ENCODE peak calls at places on chromosomes 2 and 18, in five cellular contexts. One of them, this sample, is unnamed.
A peak's percentile ranks its signal among the peaks of the same experiment; 100 is the strongest.

GRCh38 chr2:174124171-174124570 is 124.2 kb downstream of the OLA1 start:
- DNase-seq in activated B cell treated with CpG ODN at 0.5 μM for 24 hours: no peak
- DNase-seq in KG1: no peak
- DNase-seq in neuronal stem cell: peak; percentile 86
- DNase-seq in GM20000: no peak
- DNase-seq in this sample: no peak

GRCh38 chr2:25131253-25131566 is 37.2 kb downstream of the POMC start:
- DNase-seq in activated B cell treated with CpG ODN at 0.5 μM for 24 hours: no peak
- DNase-seq in KG1: no peak
- DNase-seq in neuronal stem cell: no peak
- DNase-seq in GM20000: no peak
- DNase-seq in this sample: no peak

GRCh38 chr2:6880200-6880733 is 2.7 kb downstream of the RSAD2 start:
- DNase-seq in activated B cell treated with CpG ODN at 0.5 μM for 24 hours: no peak
- DNase-seq in KG1: peak; percentile 55
- DNase-seq in neuronal stem cell: no peak
- DNase-seq in GM20000: no peak
- DNase-seq in this sample: peak; percentile 57

GRCh38 chr2:150888337-150888736 is 373.3 kb downstream of the RBM43 start:
- DNase-seq in activated B cell treated with CpG ODN at 0.5 μM for 24 hours: no peak
- DNase-seq in KG1: no peak
- DNase-seq in neuronal stem cell: no peak
- DNase-seq in GM20000: no peak
- DNase-seq in this sample: no peak

GRCh38 chr2:236342507-236342906 is 78.3 kb upstream of the ASB18 start:
- DNase-seq in activated B cell treated with CpG ODN at 0.5 μM for 24 hours: no peak
- DNase-seq in KG1: no peak
- DNase-seq in neuronal stem cell: no peak
- DNase-seq in GM20000: no peak
- DNase-seq in this sample: no peak

GRCh38 chr2:23384551-23385349 is at the start of gene KLHL29:
- DNase-seq in activated B cell treated with CpG ODN at 0.5 μM for 24 hours: peak; percentile 70
- DNase-seq in KG1: no peak
- DNase-seq in neuronal stem cell: no peak
- DNase-seq in GM20000: peak; percentile 98
- DNase-seq in this sample: peak; percentile 65

GRCh38 chr2:20609349-20609994 is 41.4 kb downstream of the HS1BP3 start:
- DNase-seq in activated B cell treated with CpG ODN at 0.5 μM for 24 hours: no peak
- DNase-seq in KG1: no peak
- DNase-seq in neuronal stem cell: no peak
- DNase-seq in GM20000: no peak
- DNase-seq in this sample: no peak

GRCh38 chr2:200226652-200227426 is 79.7 kb upstream of the SPATS2L start:
- DNase-seq in activated B cell treated with CpG ODN at 0.5 μM for 24 hours: no peak
- DNase-seq in KG1: no peak
- DNase-seq in neuronal stem cell: no peak
- DNase-seq in GM20000: no peak
- DNase-seq in this sample: no peak

GRCh38 chr2:239348563-239349447 is 52.0 kb downstream of the HDAC4 start:
- DNase-seq in activated B cell treated with CpG ODN at 0.5 μM for 24 hours: no peak
- DNase-seq in KG1: no peak
- DNase-seq in neuronal stem cell: no peak
- DNase-seq in GM20000: no peak
- DNase-seq in this sample: peak; percentile 96

GRCh38 chr2:29189052-29189451 is 73.8 kb downstream of the CLIP4 start:
- DNase-seq in activated B cell treated with CpG ODN at 0.5 μM for 24 hours: no peak
- DNase-seq in KG1: no peak
- DNase-seq in neuronal stem cell: no peak
- DNase-seq in GM20000: no peak
- DNase-seq in this sample: no peak

GRCh38 chr2:28578768-28579167 is 82.9 kb downstream of the PLB1 start:
- DNase-seq in activated B cell treated with CpG ODN at 0.5 μM for 24 hours: no peak
- DNase-seq in KG1: no peak
- DNase-seq in neuronal stem cell: no peak
- DNase-seq in GM20000: no peak
- DNase-seq in this sample: no peak

GRCh38 chr2:226548706-226549105 is 250.9 kb downstream of the IRS1 start:
- DNase-seq in activated B cell treated with CpG ODN at 0.5 μM for 24 hours: no peak
- DNase-seq in KG1: no peak
- DNase-seq in neuronal stem cell: no peak
- DNase-seq in GM20000: no peak
- DNase-seq in this sample: no peak

GRCh38 chr2:142707318-142707717 is 170.1 kb upstream of the KYNU start:
- DNase-seq in activated B cell treated with CpG ODN at 0.5 μM for 24 hours: no peak
- DNase-seq in KG1: no peak
- DNase-seq in neuronal stem cell: no peak
- DNase-seq in GM20000: no peak
- DNase-seq in this sample: no peak

GRCh38 chr18:35463050-35463449 is 34.7 kb downstream of the INO80C start:
- DNase-seq in activated B cell treated with CpG ODN at 0.5 μM for 24 hours: no peak
- DNase-seq in KG1: no peak
- DNase-seq in neuronal stem cell: no peak
- DNase-seq in GM20000: no peak
- DNase-seq in this sample: no peak

GRCh38 chr2:147998203-147998602 is 22.3 kb downstream of the ORC4 start:
- DNase-seq in activated B cell treated with CpG ODN at 0.5 μM for 24 hours: no peak
- DNase-seq in KG1: no peak
- DNase-seq in neuronal stem cell: no peak
- DNase-seq in GM20000: no peak
- DNase-seq in this sample: no peak

GRCh38 chr2:230974096-230974913 is 21.6 kb upstream of the SPATA3 start:
- DNase-seq in activated B cell treated with CpG ODN at 0.5 μM for 24 hours: peak; percentile 43
- DNase-seq in KG1: no peak
- DNase-seq in neuronal stem cell: no peak
- DNase-seq in GM20000: peak; percentile 85
- DNase-seq in this sample: peak; percentile 53

GRCh38 chr2:54570925-54571694 is 115.0 kb downstream of the SPTBN1 start:
- DNase-seq in activated B cell treated with CpG ODN at 0.5 μM for 24 hours: no peak
- DNase-seq in KG1: no peak
- DNase-seq in neuronal stem cell: no peak
- DNase-seq in GM20000: peak; percentile 65
- DNase-seq in this sample: peak; percentile 61

GRCh38 chr2:15776629-15776919 is 163.8 kb upstream of the MYCN start:
- DNase-seq in activated B cell treated with CpG ODN at 0.5 μM for 24 hours: no peak
- DNase-seq in KG1: no peak
- DNase-seq in neuronal stem cell: no peak
- DNase-seq in GM20000: no peak
- DNase-seq in this sample: no peak

GRCh38 chr2:101847661-101848339 is 144.0 kb upstream of the IL1R2 start:
- DNase-seq in activated B cell treated with CpG ODN at 0.5 μM for 24 hours: no peak
- DNase-seq in KG1: no peak
- DNase-seq in neuronal stem cell: no peak
- DNase-seq in GM20000: no peak
- DNase-seq in this sample: no peak

GRCh38 chr2:148614024-148614331 is 30.6 kb upstream of the EPC2 start:
- DNase-seq in activated B cell treated with CpG ODN at 0.5 μM for 24 hours: no peak
- DNase-seq in KG1: no peak
- DNase-seq in neuronal stem cell: peak; percentile 54
- DNase-seq in GM20000: no peak
- DNase-seq in this sample: no peak

GRCh38 chr2:217996345-217996744 is 6.5 kb downstream of the TNS1 start:
- DNase-seq in activated B cell treated with CpG ODN at 0.5 μM for 24 hours: no peak
- DNase-seq in KG1: no peak
- DNase-seq in neuronal stem cell: no peak
- DNase-seq in GM20000: no peak
- DNase-seq in this sample: no peak

GRCh38 chr2:33406622-33407021 is 69.8 kb upstream of the RASGRP3 start:
- DNase-seq in activated B cell treated with CpG ODN at 0.5 μM for 24 hours: no peak
- DNase-seq in KG1: no peak
- DNase-seq in neuronal stem cell: no peak
- DNase-seq in GM20000: no peak
- DNase-seq in this sample: no peak

GRCh38 chr2:172783091-172783898 is 47.6 kb downstream of the RAPGEF4 start:
- DNase-seq in activated B cell treated with CpG ODN at 0.5 μM for 24 hours: no peak
- DNase-seq in KG1: no peak
- DNase-seq in neuronal stem cell: no peak
- DNase-seq in GM20000: no peak
- DNase-seq in this sample: no peak

GRCh38 chr18:79434611-79435010 is 38.9 kb downstream of the NFATC1 start:
- DNase-seq in activated B cell treated with CpG ODN at 0.5 μM for 24 hours: no peak
- DNase-seq in KG1: no peak
- DNase-seq in neuronal stem cell: no peak
- DNase-seq in GM20000: no peak
- DNase-seq in this sample: no peak

GRCh38 chr2:224793961-224794360 is 77.8 kb upstream of the CCDC195 start:
- DNase-seq in activated B cell treated with CpG ODN at 0.5 μM for 24 hours: no peak
- DNase-seq in KG1: no peak
- DNase-seq in neuronal stem cell: no peak
- DNase-seq in GM20000: no peak
- DNase-seq in this sample: no peak

GRCh38 chr18:80192653-80193385 is 54.5 kb downstream of the PARD6G start:
- DNase-seq in activated B cell treated with CpG ODN at 0.5 μM for 24 hours: no peak
- DNase-seq in KG1: no peak
- DNase-seq in neuronal stem cell: no peak
- DNase-seq in GM20000: peak; percentile 16
- DNase-seq in this sample: no peak

GRCh38 chr2:172745636-172746035 is 10.0 kb downstream of the RAPGEF4 start:
- DNase-seq in activated B cell treated with CpG ODN at 0.5 μM for 24 hours: no peak
- DNase-seq in KG1: no peak
- DNase-seq in neuronal stem cell: no peak
- DNase-seq in GM20000: no peak
- DNase-seq in this sample: no peak

This sample was measured in small intestine.